ENCODE peak calls at places on chromosome 11, in four cellular contexts. P is A172, T is HuH-7.5, M is AG20443. Y is an unnamed sample.

GRCh38 chr11:269146-269890 is 8.9 kb upstream of the NLRP6 start:
- DNase-seq in P (no peak), T (no peak), M (no peak), Y (peak)

GRCh38 chr11:22828373-22828772 is 1.2 kb downstream of the SVIP start:
- DNase-seq in P (no peak), T (no peak), M (no peak), Y (no peak)

GRCh38 chr11:116294630-116295029 is 478.2 kb downstream of the BUD13 start:
- DNase-seq in P (no peak), T (no peak), M (no peak), Y (no peak)

GRCh38 chr11:2195756-2196088 is 24.1 kb upstream of the TH start:
- DNase-seq in P (no peak), T (no peak), M (no peak), Y (no peak)

GRCh38 chr11:92932023-92932422 is 37.4 kb upstream of the MTNR1B start:
- DNase-seq in P (peak), T (no peak), M (no peak), Y (no peak)

GRCh38 chr11:48041877-48042698 is 61.7 kb downstream of the PTPRJ start:
- DNase-seq in P (no peak), T (no peak), M (no peak), Y (no peak)

GRCh38 chr11:16739326-16739875 is 954 bp downstream of the C11orf58 start:
- DNase-seq in P (no peak), T (no peak), M (peak), Y (peak)

GRCh38 chr11:16605971-16606783 is 132.3 kb upstream of the C11orf58 start:
- DNase-seq in P (peak), T (peak), M (peak), Y (peak)